ENCODE peak calls at places on chromosomes 12 and 14, in ten cellular contexts. D, I, G, H, S, T, V, A, Z and P are unnamed samples.

GRCh38 chr12:24049101-24049500 is 99.6 kb upstream of the SOX5 start:
- DNase-seq in A (no peak), D (no peak), Z (no peak), I (no peak), H (no peak), S (no peak), V (no peak), G (no peak), T (no peak), P (no peak)

GRCh38 chr12:98999569-98999968 is 354.5 kb downstream of the APAF1 start:
- DNase-seq in S (no peak), A (no peak), D (no peak), G (no peak), I (no peak), T (no peak), H (no peak), Z (no peak), V (no peak), P (no peak)

GRCh38 chr12:102631274-102631673 is 150.9 kb upstream of the IGF1 start:
- DNase-seq in S (no peak), G (no peak), I (peak; percentile 48), T (peak; percentile 51), V (no peak), D (peak; percentile 25), Z (no peak), A (no peak), H (no peak), P (peak; percentile 6)

GRCh38 chr14:31895206-31895605 is 181.9 kb upstream of the ARHGAP5 start:
- DNase-seq in I (peak; percentile 89), Z (no peak), A (no peak), V (no peak), G (no peak), T (peak; percentile 74), D (peak; percentile 63), S (no peak), H (no peak), P (peak; percentile 79)

GRCh38 chr12:119153477-119154434 is 25.0 kb upstream of the HSPB8 start:
- DNase-seq in S (peak; percentile 98), G (peak; percentile 38), A (no peak), I (no peak), H (peak; percentile 89), Z (peak; percentile 60), D (peak; percentile 43), V (peak; percentile 83), T (peak; percentile 40), P (peak; percentile 7)

GRCh38 chr12:5745251-5745888 is 199.7 kb downstream of the ANO2 start:
- DNase-seq in V (peak; percentile 66), T (peak; percentile 45), I (peak; percentile 19), H (peak; percentile 70), D (peak; percentile 25), Z (no peak), A (no peak), S (peak; percentile 90), G (peak; percentile 88), P (peak; percentile 30)

GRCh38 chr14:79557309-79557708 is 654.0 kb downstream of the DIO2 start:
- DNase-seq in S (no peak), Z (no peak), D (no peak), T (no peak), V (no peak), H (no peak), I (no peak), A (no peak), G (no peak), P (no peak)

GRCh38 chr14:31059152-31059924 is 33.2 kb upstream of the STRN3 start:
- DNase-seq in H (no peak), D (peak; percentile 93), V (peak; percentile 83), G (peak; percentile 28), S (peak; percentile 37), I (peak; percentile 85), Z (peak; percentile 54), A (no peak), T (peak; percentile 93), P (peak; percentile 88)

GRCh38 chr12:124165695-124166094 is 129.2 kb upstream of the RFLNA start:
- DNase-seq in V (no peak), T (no peak), A (no peak), I (no peak), H (no peak), D (no peak), S (no peak), Z (no peak), G (peak; percentile 17), P (no peak)

GRCh38 chr12:124160102-124160501 is 134.8 kb upstream of the RFLNA start:
- DNase-seq in A (no peak), S (peak; percentile 60), V (no peak), G (no peak), I (no peak), T (no peak), H (no peak), D (no peak), Z (no peak), P (no peak)

GRCh38 chr12:124167141-124167540 is 127.8 kb upstream of the RFLNA start:
- DNase-seq in A (no peak), G (no peak), H (no peak), I (no peak), V (no peak), S (no peak), T (no peak), D (no peak), Z (no peak), P (no peak)

GRCh38 chr12:124159655-124160054 is 135.2 kb upstream of the RFLNA start:
- DNase-seq in S (no peak), T (no peak), Z (peak; percentile 26), I (no peak), D (no peak), A (no peak), G (peak; percentile 60), H (no peak), V (no peak), P (no peak)

DNA sequence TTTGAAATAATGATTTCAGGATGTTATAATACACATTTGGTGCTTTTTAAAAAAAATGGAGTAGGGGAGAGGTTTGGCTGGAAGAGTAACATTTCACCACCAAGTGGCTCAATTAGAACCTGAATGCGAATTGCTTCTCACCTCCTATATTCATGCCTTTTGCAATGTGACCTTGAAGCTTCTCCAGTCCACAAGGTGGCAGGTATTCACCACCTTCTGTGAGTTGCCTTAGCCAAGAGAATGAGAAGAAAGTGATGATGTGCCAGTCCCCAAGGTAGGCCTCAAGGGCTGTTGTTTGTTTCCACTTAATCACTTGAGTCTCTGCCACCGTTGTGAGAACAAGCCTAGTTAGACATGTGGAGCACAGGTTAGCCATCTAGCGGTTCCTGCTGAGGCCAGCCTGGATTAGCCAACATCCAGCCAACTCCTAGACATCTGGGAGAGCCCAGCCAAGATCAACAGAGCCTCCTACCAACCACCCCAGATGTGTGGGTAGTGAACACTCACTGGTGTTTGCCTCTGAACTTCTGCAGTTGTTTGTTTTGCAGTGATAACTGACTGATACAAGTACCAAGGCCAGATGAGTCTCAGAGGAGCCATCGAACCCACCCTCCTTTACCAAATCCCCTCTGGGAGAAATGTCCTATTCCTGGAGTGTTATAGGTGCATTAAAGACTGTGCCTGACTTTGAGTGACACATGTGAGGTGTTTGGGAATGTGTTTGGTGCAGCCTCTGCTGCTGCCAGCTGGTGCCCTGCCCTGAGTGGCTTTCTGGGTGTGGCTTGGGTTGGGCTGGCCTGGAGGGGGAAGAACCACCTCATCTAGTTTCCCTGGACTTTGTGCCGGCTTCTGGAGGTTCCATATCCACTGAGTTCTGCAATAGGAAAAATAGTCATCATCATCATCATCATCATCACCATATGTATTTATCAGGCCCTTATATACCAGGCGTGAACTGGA is 132.5 kb upstream of the RFLNA start:
- DNase-seq in Z (no peak), S (no peak), G (peak; percentile 66), V (no peak), D (peak; percentile 3), A (no peak), H (no peak), I (no peak), T (peak; percentile 8), P (no peak)
- TF ChIP-seq CTCF in Z (no peak), S (no peak), G (no peak), V (peak; percentile 31), D (no peak), A (peak; percentile 5), H (no peak), I (no peak), T (no peak), P (no peak)

GRCh38 chr12:65960820-65961691 is 136.8 kb downstream of the HMGA2 start:
- DNase-seq in I (no peak), V (no peak), T (no peak), S (no peak), Z (no peak), H (no peak), A (no peak), D (no peak), G (no peak), P (peak; percentile 83)

GRCh38 chr12:65958456-65958855 is 134.2 kb downstream of the HMGA2 start:
- DNase-seq in Z (no peak), A (no peak), G (peak; percentile 19), I (no peak), D (peak; percentile 60), H (no peak), V (no peak), S (no peak), T (no peak), P (no peak)

GRCh38 chr12:65959452-65959851 is 135.2 kb downstream of the HMGA2 start:
- DNase-seq in S (no peak), Z (no peak), T (no peak), G (no peak), D (no peak), V (no peak), I (no peak), A (no peak), H (no peak), P (no peak)

GRCh38 chr12:65962921-65963883 is 138.9 kb downstream of the HMGA2 start:
- DNase-seq in S (peak; percentile 45), T (no peak), D (no peak), A (no peak), H (no peak), G (peak; percentile 47), V (peak; percentile 11), I (peak; percentile 47), Z (peak; percentile 30), P (no peak)

DNA sequence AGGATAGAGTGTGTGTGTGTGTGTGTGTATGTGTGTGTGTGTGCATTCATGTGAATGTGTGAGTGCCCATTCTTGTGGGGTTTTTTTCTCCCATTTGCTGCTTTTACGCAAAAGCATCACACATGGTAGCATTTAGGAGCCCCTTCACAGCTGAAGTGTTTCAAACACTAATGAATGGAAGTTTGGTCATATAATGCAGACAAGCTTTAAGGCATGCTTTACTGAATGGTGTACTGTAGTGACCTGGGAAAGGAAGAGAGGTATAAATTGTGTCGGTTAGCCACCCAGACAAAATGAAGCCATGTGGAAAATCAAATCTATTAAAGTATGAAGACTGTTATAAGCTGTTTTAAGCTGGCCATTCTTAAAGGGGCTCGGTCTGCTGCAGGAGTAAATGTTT is 137.4 kb downstream of the HMGA2 start:
- DNase-seq in H (no peak), V (no peak), G (no peak), T (no peak), A (no peak), S (no peak), D (no peak), I (peak; percentile 13), Z (no peak), P (no peak)
- H3K4me3 ChIP-seq in H (no peak overlapping the region), V (no peak overlapping the region), G (no peak overlapping the region), T (no peak overlapping the region), A (no peak overlapping the region), S (no peak overlapping the region), D (no peak overlapping the region), I (no peak overlapping the region), Z (no peak overlapping the region), P (no peak overlapping the region)

GRCh38 chr12:30805959-30806358 is 51.2 kb upstream of the CAPRIN2 start:
- DNase-seq in D (no peak), A (no peak), S (no peak), H (no peak), T (no peak), I (no peak), Z (no peak), G (no peak), V (no peak), P (no peak)

GRCh38 chr12:30806989-30807694 is 52.4 kb upstream of the CAPRIN2 start:
- DNase-seq in A (peak; percentile 21), T (peak; percentile 90), S (peak; percentile 79), V (peak; percentile 48), G (peak; percentile 49), I (peak; percentile 88), D (peak; percentile 91), H (no peak), Z (peak; percentile 30), P (peak; percentile 86)

GRCh38 chr12:30810918-30811317 is 56.2 kb upstream of the CAPRIN2 start:
- DNase-seq in D (no peak), A (no peak), T (no peak), H (no peak), V (no peak), S (no peak), I (no peak), G (no peak), Z (no peak), P (no peak)

GRCh38 chr12:30811966-30812365 is 57.2 kb upstream of the CAPRIN2 start:
- DNase-seq in V (no peak), Z (no peak), D (no peak), S (no peak), T (no peak), I (no peak), H (no peak), A (no peak), G (no peak), P (no peak)

DNA sequence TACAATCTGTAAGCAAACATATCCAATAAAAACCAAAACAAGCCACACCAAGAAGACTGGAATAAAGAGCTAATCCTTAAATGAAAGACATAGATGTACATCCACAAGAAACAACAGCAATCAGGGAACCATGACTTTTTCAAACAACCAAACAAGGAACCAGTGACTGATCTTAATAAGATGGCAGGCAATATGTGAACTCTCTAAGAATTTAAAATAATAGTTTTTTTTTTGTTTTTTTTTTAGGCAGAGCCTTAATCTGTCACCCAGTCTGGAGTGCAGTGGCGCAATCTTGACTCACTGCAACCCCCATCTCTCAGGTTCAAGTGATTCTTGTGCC is 52.9 kb upstream of the CAPRIN2 start:
- DNase-seq in I (no peak), H (no peak), S (no peak), D (no peak), T (no peak), G (no peak), A (no peak), V (no peak), Z (no peak), P (no peak)
- TF ChIP-seq CTCF in I (no peak), H (no peak), S (no peak), D (no peak), T (no peak), G (no peak), A (no peak), V (no peak), Z (no peak), P (no peak)

GRCh38 chr12:48184549-48184922 is 1.1 kb downstream of the CCDC184 start:
- DNase-seq in A (no peak), D (no peak), S (peak; percentile 20), Z (peak; percentile 33), T (no peak), I (no peak), G (no peak), H (no peak), V (no peak), P (no peak)
- H3K4me3 ChIP-seq in A (no peak overlapping the region), D (no peak overlapping the region), S (peak overlapping the region; percentile 76), Z (peak overlapping the region; percentile 62), T (no peak overlapping the region), I (peak overlapping the region; percentile 83), G (no peak overlapping the region), H (peak overlapping the region; percentile 56), V (no peak overlapping the region), P (no peak overlapping the region)